ENCODE peak calls at places on chromosomes 12 and 14, in nine cellular contexts. One of them, this sample, is unnamed.

GRCh38 chr12:54277823-54278276 is 2.1 kb downstream of the CBX5 start:
- DNase-seq in AG04450: no peak
- DNase-seq in HCT116: no peak
- DNase-seq in hepatocyte: no peak
- DNase-seq in A549: no peak
- DNase-seq in tibial artery: no peak
- DNase-seq in IMR-90: no peak
- DNase-seq in CD8-positive, alpha-beta T cell: no peak
- DNase-seq in CD4-positive, alpha-beta T cell: no peak
- DNase-seq in this sample: no peak

GRCh38 chr12:11658796-11659195 is 9.3 kb downstream of the ETV6 start:
- DNase-seq in AG04450: no peak
- DNase-seq in CD4-positive, alpha-beta T cell: no peak
- DNase-seq in IMR-90: peak; percentile 86
- DNase-seq in HCT116: no peak
- DNase-seq in CD8-positive, alpha-beta T cell: no peak
- DNase-seq in hepatocyte: no peak
- DNase-seq in tibial artery: no peak
- DNase-seq in A549: no peak
- DNase-seq in this sample: no peak

GRCh38 chr12:124613151-124613585 is 45.8 kb upstream of the NCOR2 start:
- DNase-seq in tibial artery: no peak
- DNase-seq in CD8-positive, alpha-beta T cell: no peak
- DNase-seq in HCT116: no peak
- DNase-seq in A549: no peak
- DNase-seq in hepatocyte: peak; percentile 53
- DNase-seq in IMR-90: peak; percentile 36
- DNase-seq in CD4-positive, alpha-beta T cell: no peak
- DNase-seq in AG04450: no peak
- DNase-seq in this sample: no peak

GRCh38 chr14:67241416-67242362 is at the start of gene PALS1:
- DNase-seq in AG04450: peak; percentile 55
- DNase-seq in tibial artery: no peak
- DNase-seq in CD4-positive, alpha-beta T cell: no peak
- DNase-seq in hepatocyte: peak; percentile 81
- DNase-seq in CD8-positive, alpha-beta T cell: no peak
- DNase-seq in IMR-90: peak; percentile 88
- DNase-seq in HCT116: peak; percentile 53
- DNase-seq in A549: peak; percentile 33
- DNase-seq in this sample: peak; percentile 57

GRCh38 chr12:48037267-48037915 is 33.1 kb upstream of the COL2A1 start:
- DNase-seq in HCT116: no peak
- DNase-seq in IMR-90: peak; percentile 39
- DNase-seq in tibial artery: no peak
- DNase-seq in CD8-positive, alpha-beta T cell: no peak
- DNase-seq in hepatocyte: peak; percentile 79
- DNase-seq in AG04450: peak; percentile 18
- DNase-seq in A549: no peak
- DNase-seq in CD4-positive, alpha-beta T cell: no peak
- DNase-seq in this sample: no peak

GRCh38 chr12:110183386-110183785 is 59.2 kb downstream of the IFT81 start:
- DNase-seq in CD4-positive, alpha-beta T cell: no peak
- DNase-seq in A549: no peak
- DNase-seq in IMR-90: no peak
- DNase-seq in CD8-positive, alpha-beta T cell: no peak
- DNase-seq in hepatocyte: no peak
- DNase-seq in tibial artery: no peak
- DNase-seq in AG04450: no peak
- DNase-seq in HCT116: no peak
- DNase-seq in this sample: no peak

GRCh38 chr12:15581006-15581405 is 208.2 kb downstream of the EPS8 start:
- DNase-seq in AG04450: no peak
- DNase-seq in tibial artery: no peak
- DNase-seq in hepatocyte: no peak
- DNase-seq in A549: no peak
- DNase-seq in HCT116: no peak
- DNase-seq in IMR-90: peak; percentile 53
- DNase-seq in CD4-positive, alpha-beta T cell: no peak
- DNase-seq in CD8-positive, alpha-beta T cell: no peak
- DNase-seq in this sample: no peak

GRCh38 chr12:62841841-62842240 is 93.1 kb downstream of the PPM1H start:
- DNase-seq in tibial artery: no peak
- DNase-seq in HCT116: no peak
- DNase-seq in AG04450: no peak
- DNase-seq in CD8-positive, alpha-beta T cell: no peak
- DNase-seq in CD4-positive, alpha-beta T cell: no peak
- DNase-seq in IMR-90: no peak
- DNase-seq in hepatocyte: no peak
- DNase-seq in A549: no peak
- DNase-seq in this sample: no peak

GRCh38 chr14:64928239-64929002 is 14.1 kb downstream of the GPX2 start:
- DNase-seq in IMR-90: no peak
- DNase-seq in A549: no peak
- DNase-seq in tibial artery: no peak
- DNase-seq in CD4-positive, alpha-beta T cell: no peak
- DNase-seq in CD8-positive, alpha-beta T cell: no peak
- DNase-seq in hepatocyte: no peak
- DNase-seq in AG04450: no peak
- DNase-seq in HCT116: no peak
- DNase-seq in this sample: no peak

GRCh38 chr12:108720757-108721514 is 10.4 kb downstream of the CORO1C start:
- DNase-seq in A549: no peak
- DNase-seq in hepatocyte: no peak
- DNase-seq in CD4-positive, alpha-beta T cell: no peak
- DNase-seq in IMR-90: no peak
- DNase-seq in tibial artery: no peak
- DNase-seq in HCT116: no peak
- DNase-seq in AG04450: no peak
- DNase-seq in CD8-positive, alpha-beta T cell: no peak
- DNase-seq in this sample: no peak

GRCh38 chr12:98519257-98519907 is 4.0 kb downstream of the TMPO start:
- DNase-seq in A549: no peak
- DNase-seq in CD4-positive, alpha-beta T cell: no peak
- DNase-seq in hepatocyte: no peak
- DNase-seq in tibial artery: no peak
- DNase-seq in CD8-positive, alpha-beta T cell: no peak
- DNase-seq in HCT116: no peak
- DNase-seq in AG04450: no peak
- DNase-seq in IMR-90: no peak
- DNase-seq in this sample: no peak

GRCh38 chr14:50083467-50084337 is 32.7 kb downstream of the VCPKMT start:
- DNase-seq in tibial artery: no peak
- DNase-seq in AG04450: no peak
- DNase-seq in CD4-positive, alpha-beta T cell: no peak
- DNase-seq in IMR-90: peak; percentile 75
- DNase-seq in CD8-positive, alpha-beta T cell: no peak
- DNase-seq in hepatocyte: no peak
- DNase-seq in A549: no peak
- DNase-seq in HCT116: no peak
- DNase-seq in this sample: no peak

GRCh38 chr12:71691504-71692129 is 5.7 kb downstream of the TMEM19 start:
- DNase-seq in HCT116: no peak
- DNase-seq in CD4-positive, alpha-beta T cell: no peak
- DNase-seq in hepatocyte: no peak
- DNase-seq in IMR-90: no peak
- DNase-seq in CD8-positive, alpha-beta T cell: no peak
- DNase-seq in tibial artery: no peak
- DNase-seq in AG04450: no peak
- DNase-seq in A549: no peak
- DNase-seq in this sample: no peak

GRCh38 chr14:28768549-28768870 is 1.9 kb downstream of the FOXG1 start:
- DNase-seq in A549: no peak
- DNase-seq in IMR-90: no peak
- DNase-seq in AG04450: no peak
- DNase-seq in tibial artery: no peak
- DNase-seq in hepatocyte: no peak
- DNase-seq in CD4-positive, alpha-beta T cell: no peak
- DNase-seq in HCT116: no peak
- DNase-seq in CD8-positive, alpha-beta T cell: no peak
- DNase-seq in this sample: no peak
- H3K27ac ChIP-seq in A549: no peak overlapping the region
- H3K27ac ChIP-seq in IMR-90: no peak overlapping the region
- H3K27ac ChIP-seq in AG04450: no peak overlapping the region
- H3K27ac ChIP-seq in tibial artery: no peak overlapping the region
- H3K27ac ChIP-seq in hepatocyte: no peak overlapping the region
- H3K27ac ChIP-seq in CD4-positive, alpha-beta T cell: no peak overlapping the region
- H3K27ac ChIP-seq in HCT116: no peak overlapping the region
- H3K27ac ChIP-seq in CD8-positive, alpha-beta T cell: no peak overlapping the region
- H3K27ac ChIP-seq in this sample: no peak overlapping the region

GRCh38 chr12:117034691-117035090 is 64.5 kb downstream of the TESC start:
- DNase-seq in AG04450: no peak
- DNase-seq in tibial artery: no peak
- DNase-seq in HCT116: no peak
- DNase-seq in CD4-positive, alpha-beta T cell: no peak
- DNase-seq in IMR-90: no peak
- DNase-seq in hepatocyte: no peak
- DNase-seq in CD8-positive, alpha-beta T cell: no peak
- DNase-seq in A549: no peak
- DNase-seq in this sample: no peak

GRCh38 chr12:117033382-117034045 is 65.7 kb downstream of the TESC start:
- DNase-seq in CD4-positive, alpha-beta T cell: no peak
- DNase-seq in AG04450: no peak
- DNase-seq in A549: no peak
- DNase-seq in tibial artery: no peak
- DNase-seq in IMR-90: no peak
- DNase-seq in hepatocyte: no peak
- DNase-seq in CD8-positive, alpha-beta T cell: no peak
- DNase-seq in HCT116: no peak
- DNase-seq in this sample: no peak

GRCh38 chr12:117034249-117034648 is 65.0 kb downstream of the TESC start:
- DNase-seq in CD4-positive, alpha-beta T cell: no peak
- DNase-seq in HCT116: no peak
- DNase-seq in A549: no peak
- DNase-seq in AG04450: no peak
- DNase-seq in CD8-positive, alpha-beta T cell: no peak
- DNase-seq in IMR-90: no peak
- DNase-seq in tibial artery: no peak
- DNase-seq in hepatocyte: no peak
- DNase-seq in this sample: no peak

GRCh38 chr12:117031843-117032592 is 67.2 kb downstream of the TESC start:
- DNase-seq in A549: no peak
- DNase-seq in IMR-90: no peak
- DNase-seq in AG04450: no peak
- DNase-seq in CD8-positive, alpha-beta T cell: no peak
- DNase-seq in CD4-positive, alpha-beta T cell: no peak
- DNase-seq in tibial artery: peak; percentile 44
- DNase-seq in hepatocyte: no peak
- DNase-seq in HCT116: no peak
- DNase-seq in this sample: no peak

GRCh38 chr12:117032593-117033381 is 66.4 kb downstream of the TESC start:
- DNase-seq in HCT116: no peak
- DNase-seq in CD8-positive, alpha-beta T cell: no peak
- DNase-seq in tibial artery: peak; percentile 56
- DNase-seq in A549: no peak
- DNase-seq in IMR-90: peak; percentile 35
- DNase-seq in hepatocyte: no peak
- DNase-seq in CD4-positive, alpha-beta T cell: no peak
- DNase-seq in AG04450: no peak
- DNase-seq in this sample: no peak
- H3K27ac ChIP-seq in HCT116: no peak overlapping the region
- H3K27ac ChIP-seq in CD8-positive, alpha-beta T cell: no peak overlapping the region
- H3K27ac ChIP-seq in tibial artery: no peak overlapping the region
- H3K27ac ChIP-seq in A549: no peak overlapping the region
- H3K27ac ChIP-seq in IMR-90: no peak overlapping the region
- H3K27ac ChIP-seq in hepatocyte: no peak overlapping the region
- H3K27ac ChIP-seq in CD4-positive, alpha-beta T cell: no peak overlapping the region
- H3K27ac ChIP-seq in AG04450: no peak overlapping the region
- H3K27ac ChIP-seq in this sample: no peak overlapping the region

DNA sequence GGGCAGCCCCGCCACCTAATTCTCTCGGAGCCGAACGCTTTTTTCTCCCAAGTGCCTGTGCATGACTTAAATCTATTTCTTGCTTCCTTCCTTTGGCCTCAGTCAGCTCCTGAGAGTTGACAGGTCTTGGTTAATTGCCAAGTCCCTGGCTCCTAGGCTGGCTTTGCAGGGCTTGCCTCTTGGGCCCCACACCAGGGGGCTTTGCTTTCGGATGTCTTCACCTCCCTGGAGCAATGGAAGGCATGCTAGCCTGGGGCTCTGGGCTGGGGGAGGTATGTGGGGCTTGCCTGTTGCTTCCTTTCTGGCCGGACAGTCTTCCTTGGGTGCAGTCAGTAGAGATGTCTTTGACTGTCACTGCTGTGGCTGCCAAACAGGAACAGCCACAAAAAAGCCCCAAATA is 2.2 kb upstream of the KRT80 start:
- DNase-seq in AG04450: no peak
- DNase-seq in hepatocyte: peak; percentile 62
- DNase-seq in CD8-positive, alpha-beta T cell: no peak
- DNase-seq in HCT116: no peak
- DNase-seq in CD4-positive, alpha-beta T cell: no peak
- DNase-seq in tibial artery: no peak
- DNase-seq in IMR-90: no peak
- DNase-seq in A549: no peak
- DNase-seq in this sample: no peak
- H3K27ac ChIP-seq in AG04450: no peak overlapping the region
- H3K27ac ChIP-seq in hepatocyte: peak overlapping the region; percentile 86
- H3K27ac ChIP-seq in CD8-positive, alpha-beta T cell: no peak overlapping the region
- H3K27ac ChIP-seq in HCT116: no peak overlapping the region
- H3K27ac ChIP-seq in CD4-positive, alpha-beta T cell: no peak overlapping the region
- H3K27ac ChIP-seq in tibial artery: peak overlapping the region; percentile 68
- H3K27ac ChIP-seq in IMR-90: no peak overlapping the region
- H3K27ac ChIP-seq in A549: peak overlapping the region; percentile 100
- H3K27ac ChIP-seq in this sample: peak overlapping the region; percentile 19

GRCh38 chr14:70856851-70857498 is 47.7 kb upstream of the MAP3K9 start:
- DNase-seq in CD8-positive, alpha-beta T cell: no peak
- DNase-seq in HCT116: no peak
- DNase-seq in A549: no peak
- DNase-seq in hepatocyte: no peak
- DNase-seq in AG04450: peak; percentile 77
- DNase-seq in IMR-90: peak; percentile 96
- DNase-seq in tibial artery: no peak
- DNase-seq in CD4-positive, alpha-beta T cell: no peak
- DNase-seq in this sample: peak; percentile 75
- H3K27ac ChIP-seq in CD8-positive, alpha-beta T cell: no peak overlapping the region
- H3K27ac ChIP-seq in HCT116: no peak overlapping the region
- H3K27ac ChIP-seq in A549: no peak overlapping the region
- H3K27ac ChIP-seq in hepatocyte: no peak overlapping the region
- H3K27ac ChIP-seq in AG04450: no peak overlapping the region
- H3K27ac ChIP-seq in IMR-90: no peak overlapping the region
- H3K27ac ChIP-seq in tibial artery: no peak overlapping the region
- H3K27ac ChIP-seq in CD4-positive, alpha-beta T cell: no peak overlapping the region
- H3K27ac ChIP-seq in this sample: no peak overlapping the region

DNA sequence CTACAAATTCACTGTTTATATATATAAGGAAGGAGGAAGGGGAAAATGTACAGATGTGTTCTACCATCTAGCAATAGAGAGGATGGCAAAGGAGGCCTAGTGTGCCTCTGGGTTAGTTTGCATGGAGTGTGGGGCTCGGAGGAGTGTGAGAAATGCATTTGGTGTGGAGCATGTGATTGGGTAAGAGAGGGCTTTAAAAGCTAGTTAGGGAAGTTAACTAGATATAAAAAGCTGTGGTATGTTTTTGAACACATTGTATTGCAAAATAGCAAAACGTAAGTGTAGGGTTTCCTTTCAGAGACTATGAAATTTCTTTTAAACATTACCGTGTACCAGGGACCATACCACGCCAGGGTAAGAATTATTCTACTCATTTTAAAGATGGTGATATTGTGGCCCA is 53.3 kb upstream of the STXBP6 start:
- DNase-seq in A549: no peak
- DNase-seq in tibial artery: no peak
- DNase-seq in HCT116: no peak
- DNase-seq in hepatocyte: no peak
- DNase-seq in CD8-positive, alpha-beta T cell: no peak
- DNase-seq in IMR-90: no peak
- DNase-seq in CD4-positive, alpha-beta T cell: no peak
- DNase-seq in AG04450: no peak
- DNase-seq in this sample: no peak
- H3K27ac ChIP-seq in A549: no peak overlapping the region
- H3K27ac ChIP-seq in tibial artery: no peak overlapping the region
- H3K27ac ChIP-seq in HCT116: no peak overlapping the region
- H3K27ac ChIP-seq in hepatocyte: no peak overlapping the region
- H3K27ac ChIP-seq in CD8-positive, alpha-beta T cell: no peak overlapping the region
- H3K27ac ChIP-seq in IMR-90: no peak overlapping the region
- H3K27ac ChIP-seq in CD4-positive, alpha-beta T cell: no peak overlapping the region
- H3K27ac ChIP-seq in AG04450: no peak overlapping the region
- H3K27ac ChIP-seq in this sample: no peak overlapping the region

This sample was measured in epithelial cell of prostate.